ENCODE peak calls at places on chromosomes 7 and 10, in four cellular contexts. One of them, this sample, is unnamed.

GRCh38 chr7:27464970-27465369 is 197.7 kb downstream of the HIBADH start:
- DNase-seq in activated CD8-positive, alpha-beta memory T cell treated with anti-CD3 and anti-CD28 coated beads for 48 hours: no peak
- DNase-seq in stimulated activated CD4-positive, alpha-beta T cell treated with anti-CD3 and anti-CD28 coated beads, Interleukin-4, amount 100 ng/mL, for 4 hours: no peak
- DNase-seq in hypothalamus: no peak
- DNase-seq in this sample: no peak

GRCh38 chr10:32979041-32979440 is 21.0 kb upstream of the ITGB1 start:
- DNase-seq in activated CD8-positive, alpha-beta memory T cell treated with anti-CD3 and anti-CD28 coated beads for 48 hours: no peak
- DNase-seq in stimulated activated CD4-positive, alpha-beta T cell treated with anti-CD3 and anti-CD28 coated beads, Interleukin-4, amount 100 ng/mL, for 4 hours: no peak
- DNase-seq in hypothalamus: no peak
- DNase-seq in this sample: no peak

GRCh38 chr10:90930971-90931841 is 10.3 kb upstream of the ANKRD1 start:
- DNase-seq in activated CD8-positive, alpha-beta memory T cell treated with anti-CD3 and anti-CD28 coated beads for 48 hours: no peak
- DNase-seq in stimulated activated CD4-positive, alpha-beta T cell treated with anti-CD3 and anti-CD28 coated beads, Interleukin-4, amount 100 ng/mL, for 4 hours: no peak
- DNase-seq in hypothalamus: no peak
- DNase-seq in this sample: no peak

GRCh38 chr7:140200102-140200989 is 23.6 kb upstream of the KDM7A start:
- DNase-seq in activated CD8-positive, alpha-beta memory T cell treated with anti-CD3 and anti-CD28 coated beads for 48 hours: no peak
- DNase-seq in stimulated activated CD4-positive, alpha-beta T cell treated with anti-CD3 and anti-CD28 coated beads, Interleukin-4, amount 100 ng/mL, for 4 hours: no peak
- DNase-seq in hypothalamus: no peak
- DNase-seq in this sample: no peak

GRCh38 chr7:920351-921070 is 34.0 kb downstream of the ADAP1 start:
- DNase-seq in activated CD8-positive, alpha-beta memory T cell treated with anti-CD3 and anti-CD28 coated beads for 48 hours: no peak
- DNase-seq in stimulated activated CD4-positive, alpha-beta T cell treated with anti-CD3 and anti-CD28 coated beads, Interleukin-4, amount 100 ng/mL, for 4 hours: peak; percentile 39
- DNase-seq in hypothalamus: no peak
- DNase-seq in this sample: no peak

GRCh38 chr10:88791924-88792323 is 10.6 kb upstream of the LIPM start:
- DNase-seq in activated CD8-positive, alpha-beta memory T cell treated with anti-CD3 and anti-CD28 coated beads for 48 hours: no peak
- DNase-seq in stimulated activated CD4-positive, alpha-beta T cell treated with anti-CD3 and anti-CD28 coated beads, Interleukin-4, amount 100 ng/mL, for 4 hours: no peak
- DNase-seq in hypothalamus: no peak
- DNase-seq in this sample: no peak

GRCh38 chr10:68099736-68100135 is 9.6 kb upstream of the MYPN start:
- DNase-seq in activated CD8-positive, alpha-beta memory T cell treated with anti-CD3 and anti-CD28 coated beads for 48 hours: no peak
- DNase-seq in stimulated activated CD4-positive, alpha-beta T cell treated with anti-CD3 and anti-CD28 coated beads, Interleukin-4, amount 100 ng/mL, for 4 hours: no peak
- DNase-seq in hypothalamus: no peak
- DNase-seq in this sample: no peak

GRCh38 chr10:131911451-131911850 is 10.6 kb downstream of the PPP2R2D start:
- DNase-seq in activated CD8-positive, alpha-beta memory T cell treated with anti-CD3 and anti-CD28 coated beads for 48 hours: no peak
- DNase-seq in stimulated activated CD4-positive, alpha-beta T cell treated with anti-CD3 and anti-CD28 coated beads, Interleukin-4, amount 100 ng/mL, for 4 hours: no peak
- DNase-seq in hypothalamus: no peak
- DNase-seq in this sample: no peak

GRCh38 chr10:3811331-3811870 is 26.4 kb upstream of the KLF6 start:
- DNase-seq in activated CD8-positive, alpha-beta memory T cell treated with anti-CD3 and anti-CD28 coated beads for 48 hours: no peak
- DNase-seq in stimulated activated CD4-positive, alpha-beta T cell treated with anti-CD3 and anti-CD28 coated beads, Interleukin-4, amount 100 ng/mL, for 4 hours: peak; percentile 51
- DNase-seq in hypothalamus: no peak
- DNase-seq in this sample: no peak

GRCh38 chr10:20858292-20859124 is 38.6 kb downstream of the NEBL start:
- DNase-seq in activated CD8-positive, alpha-beta memory T cell treated with anti-CD3 and anti-CD28 coated beads for 48 hours: no peak
- DNase-seq in stimulated activated CD4-positive, alpha-beta T cell treated with anti-CD3 and anti-CD28 coated beads, Interleukin-4, amount 100 ng/mL, for 4 hours: no peak
- DNase-seq in hypothalamus: no peak
- DNase-seq in this sample: peak; percentile 4

GRCh38 chr10:69408318-69409175 is 8.2 kb downstream of the TACR2 start:
- DNase-seq in activated CD8-positive, alpha-beta memory T cell treated with anti-CD3 and anti-CD28 coated beads for 48 hours: peak; percentile 82
- DNase-seq in stimulated activated CD4-positive, alpha-beta T cell treated with anti-CD3 and anti-CD28 coated beads, Interleukin-4, amount 100 ng/mL, for 4 hours: peak; percentile 87
- DNase-seq in hypothalamus: peak; percentile 63
- DNase-seq in this sample: peak; percentile 90

This sample was measured in midbrain.